ENCODE peak calls at places on chromosomes 7 and 10, in nine cellular contexts. F is lung, V is endodermal cell, M is GM23338, I is astrocyte of the cerebellum, P is adrenal gland, B is astrocyte of the spinal cord, L is B cell, T is fibroblast of lung. O is an unnamed sample.

GRCh38 chr7:137328389-137329120 is 15.0 kb downstream of the PTN start:
- DNase-seq in F (no peak), V (no peak), M (no peak), I (no peak), P (no peak), B (peak; percentile 49), L (no peak), T (peak; percentile 87), O (no peak)

GRCh38 chr10:111116762-111117445 is 40.1 kb downstream of the ADRA2A start:
- DNase-seq in F (no peak), V (peak; percentile 36), M (no peak), I (no peak), P (no peak), B (no peak), L (no peak), T (no peak), O (no peak)

GRCh38 chr7:102469972-102470825 is 5.4 kb downstream of the LRWD1 start:
- DNase-seq in F (no peak), V (no peak), M (no peak), I (no peak), P (peak; percentile 6), B (no peak), L (peak; percentile 33), T (no peak), O (no peak)

GRCh38 chr7:104160375-104160774 is 47.4 kb downstream of the ORC5 start:
- DNase-seq in F (no peak), V (no peak), M (peak; percentile 12), I (peak; percentile 19), P (no peak), B (peak; percentile 44), L (no peak), T (no peak), O (no peak)

GRCh38 chr7:14787551-14787950 is 115.0 kb downstream of the DGKB start:
- DNase-seq in F (no peak), V (peak; percentile 40), M (no peak), I (no peak), P (no peak), B (no peak), L (no peak), T (no peak), O (no peak)

GRCh38 chr7:381211-382117 is 91.5 kb downstream of the FOXL3 start:
- DNase-seq in F (no peak), V (peak; percentile 25), M (no peak), I (no peak), P (no peak), B (no peak), L (peak; percentile 76), T (no peak), O (no peak)

GRCh38 chr10:77770081-77770867 is 132.7 kb upstream of the KCNMA1 start:
- DNase-seq in F (no peak), V (peak; percentile 38), M (no peak), I (no peak), P (no peak), B (no peak), L (no peak), T (no peak), O (no peak)

GRCh38 chr7:2523461-2523905 is 3.9 kb downstream of the LFNG start:
- DNase-seq in F (no peak), V (peak; percentile 82), M (peak; percentile 77), I (no peak), P (no peak), B (no peak), L (no peak), T (no peak), O (no peak)

GRCh38 chr10:48464871-48465736 is 139.8 kb downstream of the ARHGAP22 start:
- DNase-seq in F (no peak), V (peak; percentile 60), M (peak; percentile 23), I (no peak), P (no peak), B (no peak), L (no peak), T (no peak), O (no peak)

GRCh38 chr10:49688920-49689319 is 9.5 kb downstream of the C10orf53 start:
- DNase-seq in F (no peak), V (no peak), M (peak; percentile 30), I (no peak), P (no peak), B (no peak), L (no peak), T (no peak), O (no peak)

GRCh38 chr7:152979376-152979775 is 219.8 kb downstream of the ACTR3B start:
- DNase-seq in F (no peak), V (no peak), M (no peak), I (no peak), P (peak; percentile 15), B (no peak), L (no peak), T (no peak), O (no peak)

GRCh38 chr7:73978681-73979563 is 49.1 kb upstream of the ELN start:
- DNase-seq in F (no peak), V (peak; percentile 92), M (peak; percentile 85), I (no peak), P (no peak), B (no peak), L (peak; percentile 39), T (peak; percentile 12), O (peak; percentile 75)

GRCh38 chr7:156993021-156993924 is 17.2 kb downstream of the MNX1 start:
- DNase-seq in F (no peak), V (no peak), M (peak; percentile 40), I (no peak), P (no peak), B (no peak), L (no peak), T (peak; percentile 14), O (no peak)

GRCh38 chr7:143288836-143289235 is 685 bp downstream of the CASP2 start:
- DNase-seq in F (no peak), V (no peak), M (peak; percentile 19), I (no peak), P (no peak), B (no peak), L (no peak), T (peak; percentile 36), O (no peak)

GRCh38 chr7:132084776-132085388 is 491.4 kb downstream of the PLXNA4 start:
- DNase-seq in F (no peak), V (peak; percentile 62), M (peak; percentile 50), I (no peak), P (no peak), B (no peak), L (no peak), T (no peak), O (no peak)
- TF ChIP-seq CTCF in F (no peak), V (no peak), M (no peak), I (no peak), P (no peak), B (no peak), L (no peak), T (no peak), O (no peak)

GRCh38 chr10:47063858-47064257 is 152.6 kb downstream of the PTPN20 start:
- DNase-seq in F (no peak), V (no peak), M (no peak), I (no peak), P (no peak), B (no peak), L (no peak), T (no peak), O (no peak)

GRCh38 chr10:47060993-47061500 is 149.8 kb downstream of the PTPN20 start:
- DNase-seq in F (no peak), V (peak; percentile 18), M (no peak), I (no peak), P (no peak), B (no peak), L (no peak), T (no peak), O (no peak)

GRCh38 chr10:47061776-47062175 is 150.5 kb downstream of the PTPN20 start:
- DNase-seq in F (no peak), V (peak; percentile 7), M (no peak), I (no peak), P (no peak), B (no peak), L (no peak), T (no peak), O (no peak)

GRCh38 chr10:47060356-47060755 is 149.1 kb downstream of the PTPN20 start:
- DNase-seq in F (no peak), V (peak; percentile 22), M (no peak), I (no peak), P (no peak), B (no peak), L (no peak), T (no peak), O (no peak)

GRCh38 chr10:47062801-47063200 is 151.6 kb downstream of the PTPN20 start:
- DNase-seq in F (no peak), V (peak; percentile 71), M (peak; percentile 64), I (no peak), P (no peak), B (no peak), L (no peak), T (no peak), O (no peak)
- TF ChIP-seq CTCF in F (no peak), V (peak; percentile 74), M (peak; percentile 69), I (peak; percentile 34), P (no peak), B (peak; percentile 45), L (no peak), T (peak; percentile 22), O (no peak)

DNA sequence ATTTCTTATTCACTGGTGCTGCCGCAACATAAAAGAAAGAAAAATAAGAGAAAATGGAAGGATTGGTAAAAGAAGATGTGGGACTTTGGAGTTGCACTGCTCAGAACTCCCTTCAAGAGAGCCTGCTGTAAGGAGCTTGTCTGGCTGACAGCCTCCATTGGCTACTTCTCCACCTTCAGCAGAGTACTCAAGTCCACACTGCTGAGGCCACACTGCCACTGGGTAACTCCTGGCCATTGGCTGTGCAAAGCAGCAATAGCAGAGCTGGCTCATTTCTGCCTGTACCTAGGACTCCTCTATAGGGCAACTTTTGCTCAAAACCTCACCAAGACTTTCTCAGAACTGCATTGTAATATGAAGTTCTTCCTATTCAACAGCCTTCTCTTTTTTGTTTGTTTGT is 38.7 kb upstream of the PCLO start:
- DNase-seq in F (no peak), V (peak; percentile 50), M (peak; percentile 20), I (no peak), P (no peak), B (no peak), L (no peak), T (no peak), O (no peak)
- TF ChIP-seq CTCF in F (no peak), V (peak; percentile 49), M (no peak), I (no peak), P (no peak), B (no peak), L (no peak), T (no peak), O (no peak)

GRCh38 chr7:146736446-146737190 is 620.0 kb downstream of the CNTNAP2 start:
- DNase-seq in F (no peak), V (peak; percentile 43), M (no peak), I (no peak), P (no peak), B (peak; percentile 0), L (no peak), T (no peak), O (no peak)
- TF ChIP-seq CTCF in F (no peak), V (peak; percentile 65), M (no peak), I (no peak), P (no peak), B (no peak), L (no peak), T (no peak), O (no peak)